ENCODE peak calls at places on chromosomes 6 and 20, in nine cellular contexts. Z, Q, I, A, V, P, N, F and H are unnamed samples.

GRCh38 chr20:18992418-18992817 is 178.8 kb downstream of the SCP2D1 start:
- DNase-seq in Z (no peak), Q (no peak), I (peak; percentile 15), A (no peak), V (no peak), P (no peak), N (no peak), F (peak; percentile 35), H (no peak)

GRCh38 chr6:88298446-88298845 is 132.3 kb upstream of the CNR1 start:
- DNase-seq in Z (no peak), Q (no peak), I (no peak), A (no peak), V (no peak), P (no peak), N (no peak), F (no peak), H (no peak)

GRCh38 chr20:58650181-58650775 is 805 bp upstream of the STX16 start:
- DNase-seq in Z (no peak), Q (no peak), I (peak; percentile 57), A (no peak), V (peak; percentile 59), P (no peak), N (peak; percentile 91), F (no peak), H (peak; percentile 34)

GRCh38 chr20:62749851-62750445 is 41.3 kb downstream of the NTSR1 start:
- DNase-seq in Z (no peak), Q (no peak), I (no peak), A (no peak), V (no peak), P (no peak), N (no peak), F (no peak), H (no peak)

GRCh38 chr6:20348091-20348490 is 53.6 kb upstream of the E2F3 start:
- DNase-seq in Z (no peak), Q (no peak), I (no peak), A (no peak), V (no peak), P (no peak), N (no peak), F (no peak), H (no peak)

GRCh38 chr20:59770270-59770669 is 163.2 kb downstream of the SYCP2 start:
- DNase-seq in Z (no peak), Q (no peak), I (no peak), A (no peak), V (no peak), P (no peak), N (no peak), F (no peak), H (no peak)

GRCh38 chr6:55040102-55040848 is 134.0 kb upstream of the HCRTR2 start:
- DNase-seq in Z (no peak), Q (no peak), I (no peak), A (no peak), V (no peak), P (no peak), N (no peak), F (no peak), H (no peak)

GRCh38 chr20:57879437-57880115 is 169.8 kb upstream of the PMEPA1 start:
- DNase-seq in Z (no peak), Q (no peak), I (peak; percentile 65), A (no peak), V (peak; percentile 11), P (no peak), N (no peak), F (no peak), H (no peak)

DNA sequence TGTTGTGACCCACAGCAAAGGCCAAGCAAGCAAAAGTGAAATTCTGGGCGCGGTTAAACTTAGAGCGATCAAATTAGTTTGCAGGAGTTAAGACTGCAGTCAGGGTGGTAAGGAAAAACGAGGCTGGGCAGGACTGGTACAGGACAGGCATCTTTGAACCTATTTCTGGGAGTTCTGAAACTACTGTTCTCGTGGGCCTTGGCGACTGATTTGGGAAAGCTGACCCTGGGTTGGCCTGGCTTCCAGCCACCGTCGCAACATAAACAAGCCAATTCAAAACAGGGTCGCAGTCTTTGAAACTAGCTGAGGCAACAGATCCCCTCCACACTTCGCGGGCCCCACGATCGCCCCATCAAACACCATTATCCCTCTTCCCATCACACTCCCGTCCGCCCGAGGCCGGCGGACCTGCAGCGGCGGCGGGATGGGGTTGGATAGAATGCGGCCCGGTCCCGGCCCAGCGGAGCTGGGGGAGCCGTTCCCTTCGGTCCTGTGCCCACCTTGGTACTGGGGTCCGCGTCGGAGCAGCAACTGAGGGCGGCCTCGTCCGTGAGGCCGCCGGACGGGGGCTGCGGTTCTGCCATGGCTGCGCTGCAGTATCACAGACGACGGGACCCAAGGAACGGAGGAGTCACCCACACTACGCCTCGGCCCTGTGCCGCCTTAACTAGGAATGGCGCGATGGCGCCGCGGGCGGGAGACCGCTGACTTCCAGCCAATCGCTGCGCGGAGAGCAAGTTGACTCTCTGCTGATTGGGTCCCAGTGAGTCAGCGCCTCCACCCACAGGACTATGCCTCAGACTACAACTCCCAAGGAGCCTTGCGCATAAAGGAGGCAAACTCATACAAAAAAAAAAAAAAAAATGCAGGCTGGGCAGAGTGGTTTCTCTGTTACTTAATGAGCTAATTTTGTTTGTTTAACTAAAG is at the start of gene GLO1:
- DNase-seq in Z (peak; percentile 98), Q (peak; percentile 96), I (peak; percentile 96), A (peak; percentile 99), V (peak; percentile 99), P (peak; percentile 99), N (peak; percentile 99), F (peak; percentile 96), H (peak; percentile 97)
- TF ChIP-seq POLR2A in Z (peak; percentile 91), Q (peak; percentile 100), I (peak; percentile 96), A (peak; percentile 75), V (peak; percentile 95), P (peak; percentile 90), N (peak; percentile 97), F (peak; percentile 84), H (peak; percentile 95)

GRCh38 chr6:166636191-166636938 is 9.3 kb upstream of the RPS6KA2 start:
- DNase-seq in Z (no peak), Q (no peak), I (no peak), A (no peak), V (peak; percentile 36), P (no peak), N (no peak), F (no peak), H (no peak)
- H3K4me1 ChIP-seq in Z (peaks cover 29% of the 10 kb centered on the region), Q (no peaks in the 10 kb centered on the region), I (peaks cover 4% of the 10 kb centered on the region), A (peaks cover 25% of the 10 kb centered on the region), V (no peaks in the 10 kb centered on the region), P (no peaks in the 10 kb centered on the region), N (no peaks in the 10 kb centered on the region), F (no peaks in the 10 kb centered on the region), H (no peaks in the 10 kb centered on the region)

GRCh38 chr6:27241443-27241842 is 6.1 kb upstream of the PRSS16 start:
- DNase-seq in Z (no peak), Q (no peak), I (no peak), A (no peak), V (no peak), P (no peak), N (no peak), F (no peak), H (no peak)

GRCh38 chr6:27234576-27234975 is 12.9 kb upstream of the PRSS16 start:
- DNase-seq in Z (no peak), Q (no peak), I (no peak), A (no peak), V (no peak), P (no peak), N (no peak), F (no peak), H (no peak)

GRCh38 chr6:27239258-27239657 is 8.2 kb upstream of the PRSS16 start:
- DNase-seq in Z (no peak), Q (no peak), I (no peak), A (no peak), V (no peak), P (no peak), N (no peak), F (no peak), H (no peak)

GRCh38 chr6:27238010-27238983 is 9.2 kb upstream of the PRSS16 start:
- DNase-seq in Z (no peak), Q (no peak), I (no peak), A (no peak), V (no peak), P (no peak), N (no peak), F (peak; percentile 50), H (no peak)

DNA sequence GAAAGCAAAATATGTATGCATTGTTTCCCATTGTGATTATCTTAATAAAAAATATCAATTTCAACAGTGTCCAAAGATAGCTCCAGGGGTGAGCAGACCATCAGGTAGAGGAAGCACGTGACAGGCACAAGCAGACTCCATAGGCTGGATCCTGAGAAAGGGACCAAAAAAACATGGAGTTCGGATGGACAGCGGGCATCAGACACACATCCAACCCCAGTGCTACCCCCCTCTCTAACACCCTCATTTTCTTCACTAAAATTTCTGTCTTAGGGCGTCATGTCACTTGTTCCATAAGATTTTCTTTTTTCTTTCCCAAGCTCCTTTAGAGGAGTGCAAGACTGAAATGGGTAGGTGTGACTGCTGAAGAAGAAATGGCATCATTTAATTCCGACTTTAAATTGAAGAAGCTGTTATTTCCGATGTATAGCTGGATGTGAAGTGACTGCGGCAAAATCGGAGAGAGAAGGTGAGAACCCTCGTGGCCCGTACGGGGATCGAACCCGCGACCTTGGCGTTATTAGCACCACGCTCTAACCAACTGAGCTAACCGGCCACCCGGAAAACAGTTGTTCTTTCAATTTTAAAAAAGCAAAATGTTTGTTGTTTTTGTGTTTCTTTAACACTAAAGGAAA is 10.3 kb upstream of the PRSS16 start:
- DNase-seq in Z (no peak), Q (no peak), I (no peak), A (no peak), V (no peak), P (no peak), N (no peak), F (peak; percentile 78), H (no peak)
- H3K4me3 ChIP-seq in Z (no peak overlapping the region), Q (peak overlapping the region; percentile 67), I (no peak overlapping the region), A (no peak overlapping the region), V (no peak overlapping the region), P (no peak overlapping the region), N (no peak overlapping the region), F (peak overlapping the region; percentile 22), H (no peak overlapping the region)

DNA sequence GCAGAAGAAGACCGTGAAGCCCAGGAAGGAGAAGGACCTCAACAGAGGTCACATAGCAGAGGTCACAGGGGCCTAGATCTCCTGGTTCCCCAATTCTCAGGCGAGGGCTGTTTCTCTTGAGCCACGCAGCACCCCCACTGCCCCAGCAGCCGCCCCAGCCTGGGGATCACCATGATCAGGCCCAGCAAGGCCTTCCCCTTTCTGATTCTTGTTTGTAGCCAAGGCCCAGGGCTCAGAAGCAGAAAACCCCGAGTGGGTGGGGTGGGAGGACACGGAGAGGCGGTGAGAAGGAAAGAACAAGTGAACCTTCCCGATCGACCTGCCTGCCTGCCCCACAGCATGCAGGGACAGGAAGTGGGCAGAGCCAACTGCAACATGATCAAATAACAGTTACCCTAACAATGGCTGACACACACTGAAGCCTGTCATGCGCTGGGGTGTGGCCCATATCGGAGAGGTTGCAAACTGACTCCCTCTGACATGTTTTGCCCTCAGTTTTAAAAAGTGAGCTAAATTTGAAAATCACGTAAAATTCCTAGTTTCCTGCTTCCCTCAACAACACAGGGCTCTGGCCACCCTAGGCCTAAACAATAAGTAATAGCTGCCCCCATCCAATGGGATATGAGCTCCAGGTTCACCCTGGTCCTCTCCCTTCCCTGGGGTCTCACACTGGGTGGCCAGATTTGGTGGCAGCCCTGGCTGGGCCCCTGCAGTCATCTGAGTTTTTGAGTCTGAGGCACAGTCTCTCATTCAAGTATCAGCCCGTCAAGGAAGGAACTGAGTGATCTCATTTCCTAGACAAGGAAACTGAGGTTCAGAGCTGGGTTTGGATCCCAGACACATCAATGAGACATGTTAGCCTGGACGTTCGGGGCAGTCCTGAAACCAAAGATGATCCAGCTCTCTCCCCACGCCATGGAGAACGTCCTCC is 6.5 kb downstream of the PEDS1 start:
- DNase-seq in Z (peak; percentile 55), Q (peak; percentile 45), I (no peak), A (no peak), V (no peak), P (peak; percentile 66), N (peak; percentile 92), F (no peak), H (peak; percentile 22)
- TF ChIP-seq POLR2A in Z (peak; percentile 3), Q (peak; percentile 80), I (no peak), A (no peak), V (no peak), P (peak; percentile 38), N (no peak), F (no peak), H (no peak)